ENCODE peak calls at places on chromosomes 12 and 14, in eight cellular contexts. B, A, K, T, J, E, P and F are unnamed samples.

GRCh38 chr14:33693237-33693636 is 257.6 kb downstream of the EGLN3 start:
- DNase-seq in B (peak; percentile 61), A (no peak), K (no peak), T (no peak), J (no peak), E (no peak), P (no peak), F (no peak)

GRCh38 chr12:108620236-108620879 is 13.3 kb downstream of the SELPLG start:
- DNase-seq in B (peak; percentile 77), A (peak; percentile 27), K (no peak), T (no peak), J (no peak), E (no peak), P (no peak), F (no peak)

GRCh38 chr12:81500788-81501187 is 258.4 kb downstream of the PPFIA2 start:
- DNase-seq in B (no peak), A (no peak), K (no peak), T (no peak), J (no peak), E (no peak), P (no peak), F (no peak)

GRCh38 chr14:59330455-59330854 is 134.7 kb downstream of the GPR135 start:
- DNase-seq in B (no peak), A (no peak), K (no peak), T (no peak), J (no peak), E (no peak), P (no peak), F (no peak)

GRCh38 chr12:89160716-89161123 is 191.6 kb downstream of the DUSP6 start:
- DNase-seq in B (peak; percentile 82), A (peak; percentile 50), K (no peak), T (peak; percentile 36), J (no peak), E (no peak), P (no peak), F (no peak)

GRCh38 chr12:101021911-101022388 is 188.1 kb downstream of the SLC5A8 start:
- DNase-seq in B (peak; percentile 92), A (no peak), K (no peak), T (no peak), J (no peak), E (no peak), P (no peak), F (no peak)

GRCh38 chr14:101552786-101553231 is 8.5 kb upstream of the DIO3 start:
- DNase-seq in B (no peak), A (peak; percentile 32), K (no peak), T (no peak), J (no peak), E (no peak), P (no peak), F (no peak)

GRCh38 chr14:101236496-101237240 is 324.6 kb upstream of the DIO3 start:
- DNase-seq in B (no peak), A (peak; percentile 16), K (no peak), T (no peak), J (no peak), E (no peak), P (no peak), F (no peak)

GRCh38 chr14:75234173-75234855 is 44.3 kb upstream of the FOS start:
- DNase-seq in B (peak; percentile 91), A (no peak), K (no peak), T (no peak), J (no peak), E (no peak), P (no peak), F (no peak)

GRCh38 chr12:124621296-124621660 is 53.9 kb upstream of the NCOR2 start:
- DNase-seq in B (peak; percentile 62), A (peak; percentile 88), K (no peak), T (peak; percentile 82), J (peak; percentile 91), E (no peak), P (no peak), F (no peak)

GRCh38 chr12:117023998-117024960 is 74.9 kb downstream of the TESC start:
- DNase-seq in B (no peak), A (no peak), K (no peak), T (no peak), J (peak; percentile 57), E (no peak), P (no peak), F (no peak)

GRCh38 chr12:25518512-25518911 is 34.6 kb downstream of the LMNTD1 start:
- DNase-seq in B (peak; percentile 0), A (no peak), K (no peak), T (no peak), J (no peak), E (no peak), P (no peak), F (no peak)

GRCh38 chr14:90851327-90852036 is 35.3 kb upstream of the TTC7B start:
- DNase-seq in B (no peak), A (no peak), K (no peak), T (no peak), J (no peak), E (no peak), P (no peak), F (no peak)

GRCh38 chr12:96590970-96591369 is 101.6 kb downstream of the CFAP54 start:
- DNase-seq in B (no peak), A (no peak), K (no peak), T (no peak), J (no peak), E (no peak), P (no peak), F (no peak)

GRCh38 chr14:30443368-30444007 is 115.5 kb upstream of the G2E3 start:
- DNase-seq in B (peak; percentile 65), A (no peak), K (peak; percentile 69), T (no peak), J (peak; percentile 1), E (no peak), P (no peak), F (no peak)

GRCh38 chr12:53660064-53660463 is 15.8 kb downstream of the ATP5MC2 start:
- DNase-seq in B (peak; percentile 7), A (no peak), K (no peak), T (peak; percentile 30), J (no peak), E (no peak), P (no peak), F (no peak)

GRCh38 chr12:31021809-31022492 is 51.7 kb upstream of the DDX11 start:
- DNase-seq in B (no peak), A (no peak), K (no peak), T (no peak), J (no peak), E (no peak), P (no peak), F (no peak)

GRCh38 chr12:27193106-27193505 is 51.0 kb upstream of the STK38L start:
- DNase-seq in B (peak; percentile 75), A (no peak), K (no peak), T (no peak), J (no peak), E (no peak), P (no peak), F (no peak)
- TF ChIP-seq CTCF in B (no peak), A (no peak), K (no peak), T (no peak), J (no peak), E (no peak), P (no peak), F (no peak)

GRCh38 chr12:114404451-114405198 is 1.3 kb downstream of the TBX5 start:
- DNase-seq in B (peak; percentile 41), A (no peak), K (no peak), T (no peak), J (no peak), E (no peak), P (no peak), F (no peak)

GRCh38 chr12:114403690-114404450 is 2.1 kb downstream of the TBX5 start:
- DNase-seq in B (peak; percentile 19), A (no peak), K (peak; percentile 66), T (no peak), J (no peak), E (no peak), P (peak; percentile 76), F (no peak)

GRCh38 chr12:114401346-114402320 is 4.3 kb downstream of the TBX5 start:
- DNase-seq in B (no peak), A (no peak), K (no peak), T (no peak), J (no peak), E (no peak), P (no peak), F (no peak)

GRCh38 chr12:114405199-114405448 is 820 bp downstream of the TBX5 start:
- DNase-seq in B (peak; percentile 36), A (no peak), K (no peak), T (no peak), J (no peak), E (no peak), P (no peak), F (no peak)

DNA sequence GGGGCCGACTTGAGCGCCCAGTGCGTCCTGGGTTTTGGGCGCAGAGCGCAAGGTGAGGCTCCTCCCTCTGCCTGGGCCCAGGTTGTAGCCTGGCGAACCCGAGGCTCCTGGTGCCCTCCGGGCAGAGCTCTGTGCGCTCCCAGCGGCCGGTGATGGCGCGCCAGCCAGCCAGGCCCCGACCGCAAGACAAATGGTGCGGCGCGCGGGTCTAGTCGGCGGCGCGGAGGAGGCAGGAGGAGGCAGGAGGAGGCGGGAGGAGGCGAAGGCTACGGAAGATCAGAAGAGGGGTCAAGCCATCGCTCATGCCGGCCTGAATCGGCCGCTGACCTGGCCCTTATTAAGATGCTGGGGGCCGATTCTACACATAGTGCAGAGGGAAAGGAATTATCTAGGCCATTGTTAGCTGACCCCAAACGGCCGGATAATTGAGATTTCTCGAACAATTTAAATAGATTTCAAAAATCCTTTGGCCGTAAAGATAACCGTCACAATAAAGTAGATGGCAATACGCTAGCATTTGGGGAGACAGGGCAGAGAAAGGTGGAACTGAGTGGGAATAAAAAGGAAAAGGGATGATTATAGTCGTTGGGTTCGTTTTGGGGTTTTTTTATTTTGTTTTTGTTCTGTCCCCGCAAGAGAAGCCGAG is 2.8 kb downstream of the TBX5 start:
- DNase-seq in B (peak; percentile 22), A (no peak), K (peak; percentile 95), T (no peak), J (peak; percentile 9), E (no peak), P (peak; percentile 75), F (peak; percentile 54)
- TF ChIP-seq CTCF in B (no peak), A (no peak), K (peak; percentile 68), T (no peak), J (no peak), E (no peak), P (no peak), F (peak; percentile 66)

GRCh38 chr14:91901449-91902250 is 34.3 kb upstream of the TC2N start:
- DNase-seq in B (no peak), A (peak; percentile 74), K (no peak), T (peak; percentile 82), J (no peak), E (no peak), P (no peak), F (no peak)
- TF ChIP-seq CTCF in B (no peak), A (no peak), K (no peak), T (no peak), J (no peak), E (no peak), P (no peak), F (no peak)

DNA sequence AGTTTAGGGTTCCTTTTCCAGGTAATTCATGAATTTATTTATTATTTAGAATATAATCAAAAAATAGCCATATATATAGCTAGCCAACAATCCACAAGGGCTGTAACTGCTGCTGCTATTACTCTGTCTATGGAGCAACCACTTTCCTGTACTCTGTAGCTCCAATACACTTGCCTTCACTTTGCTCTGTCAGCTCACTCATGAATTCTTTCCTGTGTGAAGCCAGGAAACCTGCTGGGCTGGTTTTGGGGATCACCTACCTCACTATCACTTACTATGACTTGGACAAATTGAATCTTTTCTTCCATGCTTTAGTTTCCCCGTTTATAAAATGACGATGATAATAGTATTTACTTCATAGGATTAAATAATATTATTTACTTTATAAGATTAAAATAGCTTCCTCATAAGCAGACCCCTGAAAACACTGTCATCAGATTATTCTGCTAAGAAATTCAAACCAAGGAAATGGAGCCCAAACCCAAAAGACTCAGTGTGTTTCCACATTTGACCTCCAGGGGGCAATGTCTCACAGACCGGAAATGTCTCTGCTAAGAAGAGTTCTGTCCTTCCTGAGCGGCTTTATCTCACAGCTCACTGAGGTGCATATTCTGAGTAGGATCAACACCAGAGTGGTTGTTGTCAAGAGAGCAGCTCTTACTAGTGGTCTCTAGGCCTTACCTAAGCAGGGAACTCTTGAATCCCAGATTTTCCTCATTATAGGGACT is 457.1 kb downstream of the DAD1 start:
- DNase-seq in B (no peak), A (no peak), K (peak; percentile 24), T (no peak), J (no peak), E (no peak), P (no peak), F (no peak)
- TF ChIP-seq CTCF in B (peak; percentile 46), A (no peak), K (peak; percentile 67), T (no peak), J (no peak), E (peak; percentile 49), P (peak; percentile 41), F (peak; percentile 49)